ENCODE peak calls at places on chromosomes 13 and 19, in four cellular contexts. V, J, N and W are unnamed samples.
A peak's percentile ranks its signal among the peaks of the same experiment; 100 is the strongest.

GRCh38 chr19:58439576-58440554 is at the start of gene ZNF132:
- DNase-seq in V (peak; percentile 96), N (peak; percentile 100), J (peak; percentile 99), W (peak; percentile 100)

GRCh38 chr19:13164370-13165090 is 14.3 kb downstream of the IER2 start:
- DNase-seq in N (peak; percentile 85), V (peak; percentile 33), J (peak; percentile 84), W (no peak)

GRCh38 chr19:28142258-28142657 is 1070.7 kb downstream of the UQCRFS1 start:
- DNase-seq in V (no peak), N (no peak), J (no peak), W (no peak)

GRCh38 chr13:63643543-63643942 is 2227.9 kb upstream of the PCDH20 start:
- DNase-seq in V (no peak), N (no peak), J (no peak), W (no peak)

GRCh38 chr13:75365724-75366173 is 116.2 kb downstream of the TBC1D4 start:
- DNase-seq in V (peak; percentile 18), J (no peak), N (peak; percentile 87), W (no peak)

GRCh38 chr19:30066781-30067759 is 125.0 kb downstream of the URI1 start:
- DNase-seq in J (no peak), V (no peak), N (no peak), W (no peak)

GRCh38 chr19:4916292-4917082 is 7.2 kb downstream of the UHRF1 start:
- DNase-seq in N (peak; percentile 12), J (no peak), V (no peak), W (no peak)

GRCh38 chr13:47121092-47121763 is 224.4 kb upstream of the HTR2A start:
- DNase-seq in J (no peak), N (no peak), V (no peak), W (no peak)

GRCh38 chr19:13611596-13611995 is 105.3 kb upstream of the CACNA1A start:
- DNase-seq in N (no peak), V (no peak), J (no peak), W (no peak)

GRCh38 chr13:113491418-113491883 is 940 bp upstream of the DCUN1D2 start:
- DNase-seq in V (no peak), N (peak; percentile 43), J (no peak), W (no peak)

GRCh38 chr13:28286263-28286662 is 147.9 kb downstream of the PAN3 start:
- DNase-seq in V (no peak), J (no peak), N (no peak), W (no peak)

GRCh38 chr13:56861472-56861871 is 279.2 kb upstream of the PRR20A start:
- DNase-seq in V (peak; percentile 5), N (peak; percentile 24), J (no peak), W (no peak)